ENCODE peak calls at places on chromosomes 6 and 20, in six cellular contexts. N is cardiac muscle cell, O is cardiac fibroblast, X is sigmoid colon, T is body of pancreas, V is transverse colon. A is an unnamed sample.

GRCh38 chr6:62889240-62889639 is 322.0 kb upstream of the FKBP1C start:
- DNase-seq in O (no peak), X (no peak), V (no peak), N (no peak), T (no peak), A (no peak)

GRCh38 chr20:47665221-47665991 is 119.9 kb downstream of the SULF2 start:
- DNase-seq in T (no peak), X (no peak), V (no peak), N (no peak), O (no peak), A (no peak)

GRCh38 chr20:46954490-46955038 is 59.9 kb downstream of the EYA2 start:
- DNase-seq in V (no peak), T (no peak), N (no peak), O (peak), X (peak), A (no peak)

GRCh38 chr20:55394592-55394991 is 610.7 kb downstream of the CBLN4 start:
- DNase-seq in T (no peak), N (no peak), X (no peak), V (no peak), O (no peak), A (no peak)

GRCh38 chr6:125798734-125799510 is 8.2 kb downstream of the NCOA7 start:
- DNase-seq in T (no peak), V (no peak), X (no peak), N (no peak), O (no peak), A (peak)

GRCh38 chr6:1497593-1498105 is 108.3 kb downstream of the FOXF2 start:
- DNase-seq in N (no peak), T (no peak), V (peak), O (no peak), X (peak), A (no peak)

GRCh38 chr20:50224553-50225255 is 34.1 kb downstream of the CEBPB start:
- DNase-seq in V (peak), O (peak), N (peak), T (peak), X (peak), A (no peak)

GRCh38 chr6:155126727-155127439 is 131.8 kb downstream of the TIAM2 start:
- DNase-seq in N (no peak), X (no peak), T (peak), V (no peak), O (peak), A (peak)

GRCh38 chr6:158706369-158706982 is 56.6 kb downstream of the SYTL3 start:
- DNase-seq in T (peak), O (peak), V (peak), N (peak), X (peak), A (no peak)

GRCh38 chr20:7841967-7842301 is 98.3 kb downstream of the HAO1 start:
- DNase-seq in T (no peak), X (peak), V (no peak), N (no peak), O (peak), A (no peak)

GRCh38 chr6:34233867-34234266 is 2.8 kb upstream of the HMGA1 start:
- DNase-seq in X (peak), O (no peak), V (no peak), T (no peak), N (no peak), A (no peak)

GRCh38 chr6:33204165-33204414 is 365 bp upstream of the HSD17B8 start:
- DNase-seq in O (no peak), T (no peak), N (no peak), V (no peak), X (no peak), A (no peak)

GRCh38 chr6:7311920-7312615 is 931 bp downstream of the SSR1 start:
- DNase-seq in T (no peak), O (no peak), V (no peak), X (no peak), N (peak), A (peak)

GRCh38 chr6:72245565-72245964 is 359.2 kb downstream of the RIMS1 start:
- DNase-seq in O (no peak), X (no peak), V (no peak), T (no peak), N (no peak), A (no peak)

GRCh38 chr6:16819752-16820151 is 58.5 kb upstream of the ATXN1 start:
- DNase-seq in T (no peak), N (no peak), O (peak), X (no peak), V (no peak), A (peak)

GRCh38 chr20:62792940-62793756 is 3.1 kb upstream of the MRGBP start:
- DNase-seq in V (no peak), N (no peak), T (no peak), O (no peak), X (no peak), A (no peak)

GRCh38 chr6:34459899-34460593 is 5.8 kb upstream of the PACSIN1 start:
- DNase-seq in V (peak), X (no peak), O (peak), T (peak), N (peak), A (peak)

GRCh38 chr6:167678102-167679101 is 148.3 kb upstream of the AFDN start:
- DNase-seq in T (peak), O (no peak), V (peak), X (peak), N (peak), A (no peak)

GRCh38 chr6:80639243-80639642 is 532.8 kb downstream of the BCKDHB start:
- DNase-seq in O (peak), V (no peak), T (no peak), X (no peak), N (no peak), A (no peak)

GRCh38 chr6:35943390-35943789 is 22.5 kb upstream of the SRPK1 start:
- DNase-seq in X (no peak), V (no peak), T (no peak), O (no peak), N (no peak), A (no peak)

GRCh38 chr6:145498425-145498824 is 236.9 kb downstream of the EPM2A start:
- DNase-seq in N (no peak), V (no peak), O (no peak), X (no peak), T (no peak), A (peak)

GRCh38 chr20:10647471-10647870 is 26.3 kb downstream of the JAG1 start:
- DNase-seq in O (no peak), T (no peak), X (no peak), V (peak), N (peak), A (peak)

GRCh38 chr20:34069341-34070078 is 42.5 kb downstream of the EIF2S2 start:
- DNase-seq in T (peak), V (peak), O (peak), N (peak), X (peak), A (peak)

GRCh38 chr6:170374571-170375444 is 68.2 kb downstream of the FAM120B start:
- DNase-seq in N (no peak), V (no peak), T (no peak), O (peak), X (no peak), A (no peak)

GRCh38 chr6:170292111-170292777 is 1.4 kb upstream of the DLL1 start:
- DNase-seq in O (no peak), T (no peak), V (no peak), X (peak), N (no peak), A (no peak)

GRCh38 chr6:125107896-125108295 is 45.7 kb upstream of the TPD52L1 start:
- DNase-seq in N (no peak), V (no peak), T (no peak), X (no peak), O (no peak), A (no peak)

GRCh38 chr6:151370509-151371078 is 20.8 kb downstream of the ZBTB2 start:
- DNase-seq in O (peak), T (no peak), V (no peak), N (peak), X (no peak), A (no peak)

GRCh38 chr6:151376440-151376839 is 14.9 kb downstream of the ZBTB2 start:
- DNase-seq in N (no peak), X (no peak), T (no peak), O (no peak), V (no peak), A (no peak)

GRCh38 chr6:151375833-151376232 is 15.5 kb downstream of the ZBTB2 start:
- DNase-seq in N (no peak), X (no peak), O (no peak), V (no peak), T (no peak), A (no peak)

GRCh38 chr6:151374024-151374423 is 17.3 kb downstream of the ZBTB2 start:
- DNase-seq in X (no peak), V (no peak), T (peak), N (no peak), O (peak), A (no peak)

DNA sequence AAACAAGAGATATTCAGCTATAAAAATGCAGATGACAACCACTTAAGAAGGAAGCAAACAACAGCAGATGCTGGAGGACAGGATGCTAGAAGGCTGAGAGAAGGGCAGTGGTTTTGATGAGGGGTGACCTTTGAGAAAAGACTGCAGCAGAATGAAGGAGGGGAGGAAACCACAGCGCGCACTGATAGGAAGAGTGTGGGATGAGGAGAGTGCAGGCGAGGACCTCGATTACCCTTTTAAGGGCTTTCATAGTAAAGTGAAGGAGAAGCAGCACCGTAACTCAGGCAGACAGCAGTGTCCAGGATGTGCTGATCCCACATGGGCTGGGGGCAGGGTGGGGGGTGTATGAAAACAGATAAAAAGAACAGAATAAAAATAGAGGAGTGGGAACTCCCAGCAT is 19.2 kb downstream of the ZBTB2 start:
- DNase-seq in T (no peak), X (no peak), O (no peak), N (no peak), V (no peak), A (no peak)
- TF ChIP-seq CTCF in T (no peak), X (no peak), O (no peak), N (no peak), V (no peak), A (no peak)

DNA sequence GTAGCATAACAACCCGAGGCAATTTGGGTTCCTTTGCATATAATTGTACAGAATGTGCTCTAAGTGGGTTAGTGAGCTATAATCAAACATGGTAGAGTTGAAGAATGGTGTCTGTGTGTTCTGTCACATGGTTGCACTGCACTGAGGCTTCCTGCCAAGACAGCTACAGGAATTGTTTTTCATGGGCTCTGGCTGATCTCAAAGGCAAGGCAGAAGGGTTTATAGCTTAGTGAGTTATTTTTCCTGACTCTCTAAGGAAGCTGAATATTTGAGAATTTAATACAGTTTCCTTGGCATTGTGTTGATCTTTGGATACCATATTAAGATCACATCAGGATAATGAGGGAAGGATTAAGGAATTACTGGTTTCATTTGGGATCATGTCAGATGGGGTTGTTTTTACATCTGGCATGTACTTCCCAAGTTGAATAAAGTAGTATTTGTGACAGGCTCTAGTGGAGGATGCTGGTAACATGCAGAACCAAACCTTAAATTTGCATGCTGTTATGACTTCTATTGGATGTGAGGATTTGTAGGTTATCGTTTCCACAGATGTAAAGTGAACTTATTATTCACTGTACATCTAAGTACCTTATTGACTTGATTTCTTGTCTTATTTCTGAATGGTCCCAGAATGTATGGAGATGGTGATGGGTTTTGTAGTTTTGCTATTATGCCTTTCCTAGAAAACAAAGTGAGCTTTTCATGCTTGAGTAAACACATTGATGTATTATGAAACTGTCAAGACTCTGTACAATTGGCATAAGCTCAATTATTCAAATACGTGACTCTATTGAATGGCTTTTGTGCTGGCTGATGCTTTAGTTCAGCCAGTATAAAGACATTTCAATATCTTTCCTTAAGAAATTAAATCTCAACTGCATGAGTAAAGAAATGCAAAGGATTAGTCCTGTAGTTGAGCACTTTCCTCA is 43.3 kb downstream of the LRRC1 start:
- DNase-seq in T (no peak), N (no peak), X (peak), O (peak), V (no peak), A (no peak)
- H3K4me3 ChIP-seq in T (no peak), N (no peak), X (no peak), O (no peak), V (no peak), A (no peak)

DNA sequence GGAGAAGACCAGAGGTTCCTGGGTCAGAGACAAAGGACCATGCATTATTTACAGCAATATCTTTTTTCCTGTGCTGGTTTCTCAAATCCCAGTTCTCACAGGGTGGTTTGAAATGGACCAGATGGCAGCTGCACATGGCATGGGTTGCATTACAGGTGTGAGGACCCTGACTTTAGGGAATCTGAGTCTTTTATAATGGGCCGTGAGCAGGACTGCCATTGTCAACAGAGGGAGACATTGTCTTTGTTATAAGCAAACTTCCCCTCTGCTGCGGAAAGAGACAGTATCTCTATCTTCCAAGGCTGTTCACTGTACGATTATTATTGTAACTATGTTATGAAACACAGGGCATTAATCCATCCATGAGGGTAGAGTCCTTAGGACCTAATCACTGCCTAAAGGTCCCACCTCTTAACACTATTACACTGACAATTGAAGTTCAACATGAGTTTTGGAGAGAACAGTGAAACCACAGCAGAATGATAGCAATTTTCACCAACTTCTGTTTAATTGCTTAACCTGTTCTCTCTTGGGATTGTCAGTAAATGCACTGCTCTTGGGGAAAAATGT is 156.1 kb upstream of the AGPAT4 start:
- DNase-seq in V (no peak), N (no peak), T (no peak), X (no peak), O (peak), A (no peak)
- TF ChIP-seq CTCF in V (no peak), N (peak), T (no peak), X (no peak), O (peak), A (peak)

GRCh38 chr6:112680076-112680475 is 332.9 kb downstream of the RFPL4B start:
- DNase-seq in N (no peak), O (no peak), T (no peak), X (no peak), V (no peak), A (no peak)
- H3K4me3 ChIP-seq in N (no peak), O (no peak), T (no peak), X (no peak), V (no peak), A (no peak)

GRCh38 chr20:58677205-58677604 is 15.4 kb upstream of the NPEPL1 start:
- DNase-seq in O (no peak), T (no peak), N (no peak), V (no peak), X (no peak), A (no peak)
- TF ChIP-seq CTCF in O (no peak), T (no peak), N (no peak), V (no peak), X (no peak), A (no peak)

DNA sequence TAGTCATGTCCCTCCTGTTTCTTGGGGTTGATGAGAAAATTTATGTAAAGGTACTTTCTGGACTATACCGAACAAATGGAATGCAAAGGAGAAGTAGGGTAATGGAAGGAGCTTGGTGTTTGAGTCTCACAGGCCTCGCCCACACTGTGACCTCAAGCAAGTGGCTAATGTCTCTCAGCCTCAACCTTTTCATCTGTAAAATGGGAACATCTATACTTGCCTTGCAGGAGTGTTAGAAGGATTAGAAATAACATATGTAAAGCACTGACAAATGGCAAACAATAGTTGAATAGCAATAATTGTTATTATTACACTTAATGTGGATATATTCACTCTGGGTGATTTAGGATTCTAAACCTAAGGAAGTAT is 8.9 kb upstream of the PKIG start:
- DNase-seq in N (no peak), T (no peak), V (no peak), X (no peak), O (no peak), A (no peak)
- H3K4me3 ChIP-seq in N (no peak), T (no peak), V (no peak), X (no peak), O (no peak), A (no peak)

DNA sequence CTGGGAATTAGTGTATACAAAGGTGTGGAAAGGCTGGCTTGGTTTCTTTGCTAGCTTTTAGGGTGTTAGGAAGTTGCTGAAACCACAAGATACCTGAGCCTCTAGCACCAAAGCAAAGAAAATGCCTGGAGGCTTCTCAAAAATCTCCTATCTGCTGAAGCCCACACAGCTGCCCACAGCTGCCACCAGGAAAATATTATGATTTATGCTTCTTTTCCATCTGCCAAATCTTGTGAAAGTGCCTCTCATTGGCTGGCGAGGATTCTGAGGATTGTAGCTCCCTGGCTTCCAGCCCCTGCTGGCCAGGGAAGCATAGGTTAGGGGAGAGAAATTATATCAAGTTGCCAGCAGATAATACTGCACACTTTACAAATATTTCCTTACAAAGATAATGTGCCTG is 98.5 kb downstream of the MRPL14 start:
- DNase-seq in X (peak), O (peak), N (no peak), V (no peak), T (no peak), A (no peak)
- TF ChIP-seq CTCF in X (no peak), O (peak), N (peak), V (no peak), T (no peak), A (no peak)

DNA sequence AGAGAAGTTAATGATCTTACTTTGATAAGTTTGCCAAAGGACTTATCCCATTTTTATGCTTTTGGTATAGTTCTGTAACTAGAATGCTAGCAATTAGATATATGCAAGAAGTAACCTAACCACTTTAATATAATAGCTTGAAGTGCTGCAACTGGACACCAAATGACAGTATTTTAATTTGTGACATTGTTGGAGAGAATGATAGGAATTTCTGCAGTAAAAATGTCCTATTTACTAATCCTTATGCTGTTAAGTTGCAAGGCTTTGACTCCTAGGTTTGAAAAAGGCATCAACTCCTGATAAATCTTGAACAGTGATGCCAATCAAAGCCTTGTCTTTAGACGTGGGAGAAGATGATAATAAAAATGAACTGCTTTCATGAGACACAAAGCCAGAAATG is 726.0 kb upstream of the GJE1 start:
- DNase-seq in T (no peak), O (no peak), X (no peak), V (no peak), N (no peak), A (no peak)
- H3K4me3 ChIP-seq in T (no peak), O (no peak), X (no peak), V (no peak), N (no peak), A (no peak)

A was measured in GM12865.